ENCODE peak calls at places on chromosomes 3 and 15, in six cellular contexts. One of them, this sample, is unnamed. For H3K36me3, the result is how much of the 10 kb centered on the place peaks cover.

GRCh38 chr3:124298951-124299350 is 307.0 kb upstream of the ROPN1 start:
- DNase-seq in PC-3: peak
- DNase-seq in GM12878: peak
- DNase-seq in GM23248: no peak
- DNase-seq in prostate gland: no peak
- DNase-seq in lower lobe of right lung: no peak
- DNase-seq in this sample: no peak

GRCh38 chr3:7456376-7456775 is 595.5 kb downstream of the GRM7 start:
- DNase-seq in lower lobe of right lung: no peak
- DNase-seq in GM12878: no peak
- DNase-seq in PC-3: no peak
- DNase-seq in GM23248: no peak
- DNase-seq in prostate gland: no peak
- DNase-seq in this sample: no peak

GRCh38 chr3:24060055-24060454 is 115.0 kb downstream of the NR1D2 start:
- DNase-seq in GM12878: no peak
- DNase-seq in PC-3: peak
- DNase-seq in prostate gland: peak
- DNase-seq in lower lobe of right lung: peak
- DNase-seq in GM23248: peak
- DNase-seq in this sample: peak

GRCh38 chr3:177665122-177665808 is 468.0 kb upstream of the TBL1XR1 start:
- DNase-seq in lower lobe of right lung: no peak
- DNase-seq in PC-3: no peak
- DNase-seq in GM23248: peak
- DNase-seq in GM12878: no peak
- DNase-seq in prostate gland: no peak
- DNase-seq in this sample: peak

GRCh38 chr3:11118181-11118682 is 36.1 kb upstream of the HRH1 start:
- DNase-seq in prostate gland: no peak
- DNase-seq in GM12878: no peak
- DNase-seq in GM23248: peak
- DNase-seq in PC-3: no peak
- DNase-seq in lower lobe of right lung: no peak
- DNase-seq in this sample: peak

GRCh38 chr3:3368336-3368735 is 188.8 kb upstream of the CRBN start:
- DNase-seq in PC-3: no peak
- DNase-seq in GM23248: no peak
- DNase-seq in GM12878: no peak
- DNase-seq in prostate gland: no peak
- DNase-seq in lower lobe of right lung: no peak
- DNase-seq in this sample: no peak

GRCh38 chr3:16171009-16171408 is 3.5 kb upstream of the GALNT15 start:
- DNase-seq in lower lobe of right lung: no peak
- DNase-seq in GM23248: no peak
- DNase-seq in PC-3: no peak
- DNase-seq in GM12878: no peak
- DNase-seq in prostate gland: no peak
- DNase-seq in this sample: no peak

GRCh38 chr3:64103131-64103530 is 79.8 kb upstream of the PSMD6 start:
- DNase-seq in GM23248: no peak
- DNase-seq in lower lobe of right lung: no peak
- DNase-seq in prostate gland: no peak
- DNase-seq in PC-3: no peak
- DNase-seq in GM12878: no peak
- DNase-seq in this sample: no peak

GRCh38 chr3:192336286-192336685 is 391.1 kb downstream of the FGF12 start:
- DNase-seq in GM23248: no peak
- DNase-seq in prostate gland: no peak
- DNase-seq in GM12878: no peak
- DNase-seq in PC-3: no peak
- DNase-seq in lower lobe of right lung: no peak
- DNase-seq in this sample: no peak

GRCh38 chr3:135150282-135150681 is 355.2 kb downstream of the EPHB1 start:
- DNase-seq in lower lobe of right lung: no peak
- DNase-seq in GM23248: no peak
- DNase-seq in PC-3: no peak
- DNase-seq in GM12878: no peak
- DNase-seq in prostate gland: no peak
- DNase-seq in this sample: no peak

GRCh38 chr3:155846119-155846518 is 8.1 kb downstream of the SLC33A1 start:
- DNase-seq in lower lobe of right lung: no peak
- DNase-seq in GM23248: peak
- DNase-seq in GM12878: no peak
- DNase-seq in PC-3: no peak
- DNase-seq in prostate gland: no peak
- DNase-seq in this sample: no peak

GRCh38 chr15:74802862-74803447 is 9.7 kb upstream of the LMAN1L start:
- DNase-seq in prostate gland: no peak
- DNase-seq in GM23248: no peak
- DNase-seq in lower lobe of right lung: no peak
- DNase-seq in GM12878: no peak
- DNase-seq in PC-3: no peak
- DNase-seq in this sample: no peak
- H3K36me3 ChIP-seq in prostate gland: under half
- H3K36me3 ChIP-seq in GM23248: under half
- H3K36me3 ChIP-seq in lower lobe of right lung: half or more
- H3K36me3 ChIP-seq in GM12878: under half
- H3K36me3 ChIP-seq in PC-3: under half
- H3K36me3 ChIP-seq in this sample: under half

DNA sequence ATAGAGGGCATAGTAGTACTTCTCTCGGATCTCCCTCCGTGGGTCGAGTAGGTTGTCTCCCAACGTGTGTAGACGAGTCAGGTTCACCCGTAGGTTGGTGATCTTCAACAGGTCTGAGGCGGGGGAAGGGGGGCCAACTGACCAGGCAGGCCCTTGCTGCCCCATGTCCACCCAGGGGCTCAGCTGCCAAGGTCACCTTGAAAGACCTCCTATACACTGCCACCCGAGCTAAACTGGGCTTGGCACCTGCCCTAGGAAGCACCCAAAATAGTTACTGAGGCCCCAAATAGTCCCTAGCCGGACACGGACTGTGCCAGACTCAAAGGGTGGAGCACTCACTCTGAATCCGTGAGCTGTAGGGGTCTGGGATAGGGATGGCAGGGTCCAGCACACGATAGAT is 1.8 kb downstream of the LAMB2 start:
- DNase-seq in GM12878: no peak
- DNase-seq in lower lobe of right lung: no peak
- DNase-seq in PC-3: no peak
- DNase-seq in GM23248: no peak
- DNase-seq in prostate gland: no peak
- DNase-seq in this sample: no peak
- H3K36me3 ChIP-seq in GM12878: under half
- H3K36me3 ChIP-seq in lower lobe of right lung: under half
- H3K36me3 ChIP-seq in PC-3: under half
- H3K36me3 ChIP-seq in GM23248: under half
- H3K36me3 ChIP-seq in prostate gland: under half
- H3K36me3 ChIP-seq in this sample: under half

GRCh38 chr3:33388374-33389100 is 51.7 kb downstream of the UBP1 start:
- DNase-seq in lower lobe of right lung: no peak
- DNase-seq in GM23248: no peak
- DNase-seq in PC-3: peak
- DNase-seq in prostate gland: no peak
- DNase-seq in GM12878: no peak
- DNase-seq in this sample: no peak
- H3K36me3 ChIP-seq in lower lobe of right lung: half or more
- H3K36me3 ChIP-seq in GM23248: under half
- H3K36me3 ChIP-seq in PC-3: half or more
- H3K36me3 ChIP-seq in prostate gland: under half
- H3K36me3 ChIP-seq in GM12878: under half
- H3K36me3 ChIP-seq in this sample: under half

GRCh38 chr15:90936823-90937222 is 1.7 kb downstream of the UNC45A start:
- DNase-seq in GM23248: no peak
- DNase-seq in PC-3: no peak
- DNase-seq in GM12878: no peak
- DNase-seq in lower lobe of right lung: no peak
- DNase-seq in prostate gland: no peak
- DNase-seq in this sample: no peak

GRCh38 chr15:90933310-90933709 is 961 bp upstream of the HDDC3 start:
- DNase-seq in lower lobe of right lung: no peak
- DNase-seq in prostate gland: no peak
- DNase-seq in GM12878: no peak
- DNase-seq in GM23248: no peak
- DNase-seq in PC-3: no peak
- DNase-seq in this sample: no peak

GRCh38 chr15:90932660-90932991 is 277 bp upstream of the HDDC3 start:
- DNase-seq in GM23248: no peak
- DNase-seq in GM12878: no peak
- DNase-seq in prostate gland: no peak
- DNase-seq in PC-3: no peak
- DNase-seq in lower lobe of right lung: no peak
- DNase-seq in this sample: no peak

GRCh38 chr15:90934256-90934948 is 683 bp upstream of the UNC45A start:
- DNase-seq in PC-3: peak
- DNase-seq in GM23248: peak
- DNase-seq in GM12878: peak
- DNase-seq in lower lobe of right lung: peak
- DNase-seq in prostate gland: peak
- DNase-seq in this sample: peak

GRCh38 chr15:90934949-90935751 is at the start of gene UNC45A:
- DNase-seq in PC-3: peak
- DNase-seq in lower lobe of right lung: peak
- DNase-seq in GM23248: peak
- DNase-seq in prostate gland: peak
- DNase-seq in GM12878: peak
- DNase-seq in this sample: peak
- H3K36me3 ChIP-seq in PC-3: under half
- H3K36me3 ChIP-seq in lower lobe of right lung: under half
- H3K36me3 ChIP-seq in GM23248: under half
- H3K36me3 ChIP-seq in prostate gland: under half
- H3K36me3 ChIP-seq in GM12878: under half
- H3K36me3 ChIP-seq in this sample: under half

GRCh38 chr3:130939753-130940152 is 45.9 kb downstream of the ATP2C1 start:
- DNase-seq in PC-3: no peak
- DNase-seq in lower lobe of right lung: no peak
- DNase-seq in GM23248: no peak
- DNase-seq in GM12878: no peak
- DNase-seq in prostate gland: no peak
- DNase-seq in this sample: no peak

GRCh38 chr3:130946876-130947275 is 53.0 kb downstream of the ATP2C1 start:
- DNase-seq in lower lobe of right lung: no peak
- DNase-seq in PC-3: no peak
- DNase-seq in prostate gland: no peak
- DNase-seq in GM23248: no peak
- DNase-seq in GM12878: no peak
- DNase-seq in this sample: no peak

DNA sequence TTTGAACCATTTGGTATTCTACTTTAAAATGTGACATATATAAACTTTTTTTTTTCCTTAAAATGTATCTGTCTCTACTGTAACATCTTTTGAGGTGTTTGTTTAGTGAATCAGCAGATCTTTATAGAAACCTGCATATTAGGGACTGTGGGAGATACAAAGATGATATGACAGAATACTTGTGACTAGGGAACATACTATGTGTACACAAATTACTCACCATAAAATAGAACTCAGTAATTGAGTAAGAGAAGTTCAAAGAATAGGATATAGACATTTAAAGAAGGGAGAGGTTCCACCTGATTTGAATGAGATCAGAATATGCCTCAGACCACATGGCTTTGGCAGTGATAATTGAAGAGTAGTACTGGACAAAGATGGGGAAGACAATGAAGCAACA is 47.9 kb downstream of the ATP2C1 start:
- DNase-seq in GM12878: no peak
- DNase-seq in PC-3: peak
- DNase-seq in GM23248: no peak
- DNase-seq in lower lobe of right lung: no peak
- DNase-seq in prostate gland: no peak
- DNase-seq in this sample: no peak
- H3K36me3 ChIP-seq in GM12878: under half
- H3K36me3 ChIP-seq in PC-3: under half
- H3K36me3 ChIP-seq in GM23248: under half
- H3K36me3 ChIP-seq in lower lobe of right lung: half or more
- H3K36me3 ChIP-seq in prostate gland: under half
- H3K36me3 ChIP-seq in this sample: under half

DNA sequence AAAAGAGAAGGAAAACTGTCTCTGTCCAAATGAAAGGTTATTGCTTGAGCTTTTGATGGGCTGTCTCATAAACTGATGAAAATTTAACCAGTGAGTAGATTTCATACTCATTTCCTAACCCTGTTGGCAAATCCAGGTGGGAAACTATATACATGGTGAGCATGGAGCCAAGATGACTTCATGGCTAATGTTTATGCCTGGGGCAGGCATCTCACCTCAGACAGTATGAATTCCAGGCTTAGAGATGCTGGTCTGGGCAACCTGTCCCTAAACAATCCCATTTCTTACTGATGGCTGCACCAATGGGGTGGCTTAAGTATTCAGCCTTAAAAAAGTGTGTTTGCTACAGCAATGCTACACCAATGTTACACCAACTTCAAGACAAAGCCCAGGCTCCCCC is 58.1 kb downstream of the SLTM start:
- DNase-seq in GM12878: no peak
- DNase-seq in PC-3: peak
- DNase-seq in lower lobe of right lung: no peak
- DNase-seq in GM23248: no peak
- DNase-seq in prostate gland: no peak
- DNase-seq in this sample: no peak
- H3K36me3 ChIP-seq in GM12878: under half
- H3K36me3 ChIP-seq in PC-3: under half
- H3K36me3 ChIP-seq in lower lobe of right lung: under half
- H3K36me3 ChIP-seq in GM23248: under half
- H3K36me3 ChIP-seq in prostate gland: under half
- H3K36me3 ChIP-seq in this sample: under half

DNA sequence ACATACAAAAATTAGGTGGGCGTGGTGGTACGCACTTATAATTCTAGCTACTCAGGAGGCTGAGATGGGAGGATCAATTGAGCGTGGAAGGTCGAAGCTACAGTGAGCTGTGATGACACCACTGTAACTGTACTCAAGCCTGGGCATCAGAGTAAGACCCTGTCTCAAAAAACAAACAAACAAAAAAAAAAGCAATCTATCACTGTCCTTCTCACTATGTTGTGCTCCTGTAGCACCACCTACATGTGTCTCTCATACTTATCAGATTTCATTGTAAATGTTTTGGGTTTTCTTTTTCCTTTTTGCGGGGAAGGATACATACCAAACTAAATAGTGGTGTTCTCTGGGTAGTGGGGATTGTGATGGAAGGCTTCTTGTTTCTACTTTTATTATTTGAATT is 14.8 kb downstream of the FANCD2 start:
- DNase-seq in GM12878: no peak
- DNase-seq in GM23248: no peak
- DNase-seq in lower lobe of right lung: no peak
- DNase-seq in prostate gland: no peak
- DNase-seq in PC-3: no peak
- DNase-seq in this sample: peak
- H3K36me3 ChIP-seq in GM12878: under half
- H3K36me3 ChIP-seq in GM23248: under half
- H3K36me3 ChIP-seq in lower lobe of right lung: under half
- H3K36me3 ChIP-seq in prostate gland: under half
- H3K36me3 ChIP-seq in PC-3: under half
- H3K36me3 ChIP-seq in this sample: under half

GRCh38 chr3:190731596-190731995 is 130.9 kb downstream of the GMNC start:
- DNase-seq in prostate gland: no peak
- DNase-seq in lower lobe of right lung: no peak
- DNase-seq in GM23248: no peak
- DNase-seq in GM12878: no peak
- DNase-seq in PC-3: no peak
- DNase-seq in this sample: no peak
- H3K36me3 ChIP-seq in prostate gland: under half
- H3K36me3 ChIP-seq in lower lobe of right lung: under half
- H3K36me3 ChIP-seq in GM23248: under half
- H3K36me3 ChIP-seq in GM12878: under half
- H3K36me3 ChIP-seq in PC-3: under half
- H3K36me3 ChIP-seq in this sample: under half

GRCh38 chr3:100813828-100814227 is 104.5 kb downstream of the TFG start:
- DNase-seq in GM23248: peak
- DNase-seq in GM12878: no peak
- DNase-seq in lower lobe of right lung: no peak
- DNase-seq in PC-3: peak
- DNase-seq in prostate gland: no peak
- DNase-seq in this sample: peak
- H3K36me3 ChIP-seq in GM23248: under half
- H3K36me3 ChIP-seq in GM12878: under half
- H3K36me3 ChIP-seq in lower lobe of right lung: under half
- H3K36me3 ChIP-seq in PC-3: under half
- H3K36me3 ChIP-seq in prostate gland: under half
- H3K36me3 ChIP-seq in this sample: under half

This sample was measured in fibroblast of lung.